ENCODE peak calls at places on chromosome 14, in eight cellular contexts. One of them, this sample, is unnamed.

GRCh38 chr14:72924332-72924731 is 1.9 kb upstream of the DCAF4 start:
- DNase-seq in GM06990: no peak
- DNase-seq in fibroblast of villous mesenchyme: no peak
- DNase-seq in AG09319: no peak
- DNase-seq in coronary artery: no peak
- DNase-seq in brain microvascular endothelial cell: no peak
- DNase-seq in pancreas: peak
- DNase-seq in mammary epithelial cell: no peak
- DNase-seq in this sample: no peak

GRCh38 chr14:55333785-55334485 is 62.7 kb downstream of the FBXO34 start:
- DNase-seq in pancreas: no peak
- DNase-seq in GM06990: no peak
- DNase-seq in mammary epithelial cell: peak
- DNase-seq in brain microvascular endothelial cell: no peak
- DNase-seq in fibroblast of villous mesenchyme: peak
- DNase-seq in AG09319: no peak
- DNase-seq in coronary artery: no peak
- DNase-seq in this sample: no peak

GRCh38 chr14:96407980-96408570 is 16.1 kb downstream of the AK7 start:
- DNase-seq in AG09319: no peak
- DNase-seq in coronary artery: no peak
- DNase-seq in pancreas: no peak
- DNase-seq in mammary epithelial cell: no peak
- DNase-seq in GM06990: no peak
- DNase-seq in brain microvascular endothelial cell: no peak
- DNase-seq in fibroblast of villous mesenchyme: no peak
- DNase-seq in this sample: no peak

GRCh38 chr14:23299558-23299957 is 3.1 kb downstream of the PPP1R3E start:
- DNase-seq in coronary artery: no peak
- DNase-seq in pancreas: no peak
- DNase-seq in mammary epithelial cell: peak
- DNase-seq in fibroblast of villous mesenchyme: peak
- DNase-seq in GM06990: no peak
- DNase-seq in AG09319: no peak
- DNase-seq in brain microvascular endothelial cell: no peak
- DNase-seq in this sample: no peak

GRCh38 chr14:77442196-77442595 is 15.2 kb downstream of the VIPAS39 start:
- DNase-seq in GM06990: no peak
- DNase-seq in AG09319: no peak
- DNase-seq in mammary epithelial cell: no peak
- DNase-seq in pancreas: no peak
- DNase-seq in brain microvascular endothelial cell: no peak
- DNase-seq in fibroblast of villous mesenchyme: no peak
- DNase-seq in coronary artery: no peak
- DNase-seq in this sample: no peak

GRCh38 chr14:101480747-101481530 is 80.4 kb upstream of the DIO3 start:
- DNase-seq in fibroblast of villous mesenchyme: peak
- DNase-seq in brain microvascular endothelial cell: no peak
- DNase-seq in coronary artery: peak
- DNase-seq in pancreas: peak
- DNase-seq in mammary epithelial cell: peak
- DNase-seq in GM06990: no peak
- DNase-seq in AG09319: peak
- DNase-seq in this sample: peak

GRCh38 chr14:61003571-61003970 is 22.5 kb downstream of the SLC38A6 start:
- DNase-seq in AG09319: no peak
- DNase-seq in GM06990: no peak
- DNase-seq in coronary artery: no peak
- DNase-seq in mammary epithelial cell: peak
- DNase-seq in pancreas: no peak
- DNase-seq in brain microvascular endothelial cell: no peak
- DNase-seq in fibroblast of villous mesenchyme: peak
- DNase-seq in this sample: no peak

GRCh38 chr14:103019827-103020226 is 37.5 kb downstream of the CDC42BPB start:
- DNase-seq in fibroblast of villous mesenchyme: peak
- DNase-seq in GM06990: no peak
- DNase-seq in AG09319: no peak
- DNase-seq in pancreas: no peak
- DNase-seq in mammary epithelial cell: no peak
- DNase-seq in coronary artery: no peak
- DNase-seq in brain microvascular endothelial cell: no peak
- DNase-seq in this sample: no peak

GRCh38 chr14:79373451-79373850 is 837.9 kb downstream of the DIO2 start:
- DNase-seq in fibroblast of villous mesenchyme: no peak
- DNase-seq in pancreas: no peak
- DNase-seq in brain microvascular endothelial cell: no peak
- DNase-seq in coronary artery: no peak
- DNase-seq in GM06990: no peak
- DNase-seq in mammary epithelial cell: no peak
- DNase-seq in AG09319: no peak
- DNase-seq in this sample: no peak

GRCh38 chr14:78157855-78158436 is 12.2 kb upstream of the NRXN3 start:
- DNase-seq in coronary artery: no peak
- DNase-seq in pancreas: no peak
- DNase-seq in fibroblast of villous mesenchyme: peak
- DNase-seq in AG09319: no peak
- DNase-seq in mammary epithelial cell: no peak
- DNase-seq in GM06990: no peak
- DNase-seq in brain microvascular endothelial cell: no peak
- DNase-seq in this sample: no peak

GRCh38 chr14:24435192-24435810 is 5.5 kb downstream of the KHNYN start:
- DNase-seq in pancreas: no peak
- DNase-seq in mammary epithelial cell: no peak
- DNase-seq in brain microvascular endothelial cell: no peak
- DNase-seq in AG09319: no peak
- DNase-seq in GM06990: no peak
- DNase-seq in coronary artery: no peak
- DNase-seq in fibroblast of villous mesenchyme: no peak
- DNase-seq in this sample: no peak

GRCh38 chr14:95500201-95500681 is 16.2 kb downstream of the SYNE3 start:
- DNase-seq in AG09319: no peak
- DNase-seq in pancreas: no peak
- DNase-seq in fibroblast of villous mesenchyme: no peak
- DNase-seq in coronary artery: no peak
- DNase-seq in GM06990: no peak
- DNase-seq in brain microvascular endothelial cell: no peak
- DNase-seq in mammary epithelial cell: no peak
- DNase-seq in this sample: no peak

GRCh38 chr14:69171569-69171968 is 18.6 kb upstream of the DCAF5 start:
- DNase-seq in mammary epithelial cell: no peak
- DNase-seq in pancreas: no peak
- DNase-seq in AG09319: no peak
- DNase-seq in brain microvascular endothelial cell: no peak
- DNase-seq in GM06990: no peak
- DNase-seq in coronary artery: no peak
- DNase-seq in fibroblast of villous mesenchyme: no peak
- DNase-seq in this sample: no peak

GRCh38 chr14:59422069-59422881 is 42.9 kb downstream of the GPR135 start:
- DNase-seq in pancreas: no peak
- DNase-seq in fibroblast of villous mesenchyme: no peak
- DNase-seq in GM06990: no peak
- DNase-seq in brain microvascular endothelial cell: no peak
- DNase-seq in AG09319: no peak
- DNase-seq in mammary epithelial cell: no peak
- DNase-seq in coronary artery: no peak
- DNase-seq in this sample: no peak
- TF ChIP-seq CTCF in pancreas: no peak
- TF ChIP-seq CTCF in fibroblast of villous mesenchyme: peak
- TF ChIP-seq CTCF in GM06990: peak
- TF ChIP-seq CTCF in brain microvascular endothelial cell: peak
- TF ChIP-seq CTCF in AG09319: peak
- TF ChIP-seq CTCF in mammary epithelial cell: peak
- TF ChIP-seq CTCF in coronary artery: no peak
- TF ChIP-seq CTCF in this sample: no peak

DNA sequence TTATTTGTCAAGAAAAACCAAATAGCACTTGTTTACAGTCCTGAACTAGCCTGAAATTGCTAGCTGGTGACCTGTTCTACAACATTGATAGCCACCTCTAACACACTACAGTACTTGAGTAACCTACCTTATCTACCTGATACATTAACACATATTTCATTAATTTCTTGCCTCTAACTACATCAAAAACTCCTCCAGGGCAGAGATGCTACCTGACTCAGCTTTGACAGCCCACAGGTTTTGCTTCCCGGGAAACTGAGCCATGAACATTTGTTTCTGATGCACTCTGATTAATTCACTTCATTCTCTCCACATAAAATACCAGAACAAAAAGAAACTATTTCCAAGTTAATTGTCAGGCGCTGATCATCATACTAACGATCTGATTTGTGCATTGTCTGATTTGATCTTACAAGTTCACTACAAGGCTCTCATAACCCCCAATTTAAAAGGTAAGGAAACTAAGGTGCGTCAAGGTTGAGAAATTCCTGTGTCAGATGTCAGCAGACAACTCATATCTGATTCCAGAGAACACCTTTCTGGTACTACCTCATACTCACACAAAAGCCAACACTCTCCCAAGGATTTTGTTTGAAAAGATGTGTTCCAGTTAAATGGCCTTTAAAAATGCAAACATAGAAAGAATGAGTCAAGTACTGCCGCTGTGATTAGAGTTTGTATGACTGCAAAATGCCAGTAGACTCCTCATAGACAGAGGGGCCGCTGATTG is 768.7 kb downstream of the BCL11B start:
- DNase-seq in pancreas: no peak
- DNase-seq in AG09319: no peak
- DNase-seq in brain microvascular endothelial cell: no peak
- DNase-seq in mammary epithelial cell: peak
- DNase-seq in coronary artery: no peak
- DNase-seq in GM06990: no peak
- DNase-seq in fibroblast of villous mesenchyme: no peak
- DNase-seq in this sample: no peak
- TF ChIP-seq CTCF in pancreas: no peak
- TF ChIP-seq CTCF in AG09319: no peak
- TF ChIP-seq CTCF in brain microvascular endothelial cell: no peak
- TF ChIP-seq CTCF in mammary epithelial cell: no peak
- TF ChIP-seq CTCF in coronary artery: no peak
- TF ChIP-seq CTCF in GM06990: no peak
- TF ChIP-seq CTCF in fibroblast of villous mesenchyme: no peak
- TF ChIP-seq CTCF in this sample: no peak

GRCh38 chr14:31287294-31287972 is 79.8 kb upstream of the HECTD1 start:
- DNase-seq in mammary epithelial cell: no peak
- DNase-seq in coronary artery: no peak
- DNase-seq in pancreas: no peak
- DNase-seq in AG09319: no peak
- DNase-seq in brain microvascular endothelial cell: no peak
- DNase-seq in GM06990: no peak
- DNase-seq in fibroblast of villous mesenchyme: no peak
- DNase-seq in this sample: no peak

GRCh38 chr14:31291210-31291609 is 83.6 kb upstream of the HECTD1 start:
- DNase-seq in coronary artery: no peak
- DNase-seq in brain microvascular endothelial cell: no peak
- DNase-seq in GM06990: no peak
- DNase-seq in fibroblast of villous mesenchyme: no peak
- DNase-seq in AG09319: no peak
- DNase-seq in pancreas: no peak
- DNase-seq in mammary epithelial cell: no peak
- DNase-seq in this sample: no peak

GRCh38 chr14:31283568-31284252 is 76.1 kb upstream of the HECTD1 start:
- DNase-seq in brain microvascular endothelial cell: no peak
- DNase-seq in GM06990: no peak
- DNase-seq in mammary epithelial cell: no peak
- DNase-seq in pancreas: no peak
- DNase-seq in AG09319: no peak
- DNase-seq in fibroblast of villous mesenchyme: no peak
- DNase-seq in coronary artery: no peak
- DNase-seq in this sample: no peak

GRCh38 chr14:31283153-31283552 is 75.6 kb upstream of the HECTD1 start:
- DNase-seq in pancreas: no peak
- DNase-seq in mammary epithelial cell: no peak
- DNase-seq in GM06990: no peak
- DNase-seq in fibroblast of villous mesenchyme: no peak
- DNase-seq in AG09319: no peak
- DNase-seq in brain microvascular endothelial cell: no peak
- DNase-seq in coronary artery: no peak
- DNase-seq in this sample: no peak

DNA sequence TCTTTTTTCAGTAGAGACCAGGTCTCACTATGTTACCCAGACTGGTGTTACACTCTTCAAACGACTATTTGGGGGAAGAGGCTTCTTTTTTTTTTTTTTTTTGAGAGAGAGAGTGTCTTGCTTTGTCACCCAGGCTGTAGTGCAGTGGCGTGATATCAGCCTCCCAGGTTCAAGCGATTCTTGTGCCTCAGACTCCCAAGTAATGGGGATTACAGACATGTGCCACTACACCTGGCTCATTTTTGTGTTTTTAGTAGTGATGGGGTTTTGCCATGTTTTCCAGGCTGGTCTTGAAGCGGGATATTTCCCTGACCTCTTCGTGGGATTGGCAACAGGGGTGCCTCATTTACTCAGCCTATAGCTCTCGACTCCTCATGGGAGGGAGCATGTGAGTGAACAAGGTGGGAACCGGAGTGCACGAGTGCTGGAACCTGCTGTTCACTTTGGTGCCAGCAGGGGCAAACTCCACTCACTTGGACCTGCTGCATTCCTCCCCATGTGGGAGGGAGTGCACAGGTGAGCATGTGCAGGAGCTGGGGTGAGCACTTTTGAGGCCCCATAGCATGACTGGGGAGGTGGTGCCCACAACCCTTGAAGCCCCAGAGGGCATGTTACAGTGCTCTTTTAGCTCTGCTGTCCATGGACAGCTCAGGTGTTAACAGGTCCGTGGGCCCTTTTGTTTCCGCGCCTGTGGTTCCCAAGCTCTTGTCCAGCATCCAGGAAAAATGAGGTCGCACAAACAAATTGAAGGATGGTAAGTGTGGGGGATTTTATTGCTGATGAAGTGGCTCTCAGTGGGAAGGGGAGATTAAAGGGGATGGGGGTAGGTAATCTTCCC is 79.1 kb upstream of the HECTD1 start:
- DNase-seq in mammary epithelial cell: no peak
- DNase-seq in AG09319: no peak
- DNase-seq in fibroblast of villous mesenchyme: no peak
- DNase-seq in brain microvascular endothelial cell: no peak
- DNase-seq in coronary artery: no peak
- DNase-seq in GM06990: no peak
- DNase-seq in pancreas: no peak
- DNase-seq in this sample: no peak
- TF ChIP-seq CTCF in mammary epithelial cell: peak
- TF ChIP-seq CTCF in AG09319: peak
- TF ChIP-seq CTCF in fibroblast of villous mesenchyme: peak
- TF ChIP-seq CTCF in brain microvascular endothelial cell: peak
- TF ChIP-seq CTCF in coronary artery: no peak
- TF ChIP-seq CTCF in GM06990: peak
- TF ChIP-seq CTCF in pancreas: peak
- TF ChIP-seq CTCF in this sample: no peak

DNA sequence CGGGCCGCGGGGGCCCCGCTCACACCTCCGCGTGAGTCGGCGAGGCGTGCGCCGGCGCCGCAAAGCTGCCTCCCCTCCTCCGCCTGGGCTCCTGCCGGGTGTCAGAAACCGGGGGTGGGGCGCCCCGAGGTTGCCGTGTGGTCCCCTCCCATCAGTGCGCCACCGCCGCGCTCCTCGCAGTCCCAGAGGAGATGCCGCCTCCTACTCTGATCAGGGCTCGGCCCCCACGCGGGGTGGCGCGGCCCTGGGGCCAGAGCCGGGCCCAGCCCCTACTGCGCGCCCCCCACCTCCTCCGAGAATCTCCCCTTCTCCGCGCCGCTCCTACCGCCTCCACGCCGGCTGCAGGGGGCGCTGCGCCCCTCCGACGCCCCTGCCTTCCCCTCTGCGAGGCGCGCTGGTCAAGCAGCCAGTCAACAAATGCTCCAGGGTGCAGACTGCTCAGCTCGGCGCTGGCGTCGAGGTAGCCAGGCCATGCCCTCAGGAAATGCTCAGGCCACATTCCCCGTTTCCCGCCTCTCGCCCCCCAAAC is 467 bp upstream of the JAG2 start:
- DNase-seq in GM06990: peak
- DNase-seq in fibroblast of villous mesenchyme: no peak
- DNase-seq in brain microvascular endothelial cell: no peak
- DNase-seq in coronary artery: no peak
- DNase-seq in AG09319: no peak
- DNase-seq in mammary epithelial cell: peak
- DNase-seq in pancreas: no peak
- DNase-seq in this sample: no peak
- TF ChIP-seq CTCF in GM06990: peak
- TF ChIP-seq CTCF in fibroblast of villous mesenchyme: peak
- TF ChIP-seq CTCF in brain microvascular endothelial cell: peak
- TF ChIP-seq CTCF in coronary artery: no peak
- TF ChIP-seq CTCF in AG09319: peak
- TF ChIP-seq CTCF in mammary epithelial cell: peak
- TF ChIP-seq CTCF in pancreas: no peak
- TF ChIP-seq CTCF in this sample: no peak

This sample was measured in activated B cell treated with CpG ODN at 0.5 μM for 24 hours.